ENCODE peak calls at places on chromosomes 7 and 10, in six cellular contexts. E, J, T, B, V and I are unnamed samples.

GRCh38 chr10:101467286-101467770 is 113.4 kb downstream of the BTRC start:
- DNase-seq in E (peak; percentile 78), J (peak; percentile 42), T (no peak), B (peak; percentile 72), V (peak; percentile 38), I (peak; percentile 80)

GRCh38 chr7:91784469-91784868 is 96.0 kb downstream of the MTERF1 start:
- DNase-seq in E (peak; percentile 61), J (no peak), T (no peak), B (no peak), V (peak; percentile 2), I (peak; percentile 21)

GRCh38 chr10:129868470-129869035 is 95.5 kb downstream of the EBF3 start:
- DNase-seq in E (no peak), J (peak; percentile 44), T (no peak), B (no peak), V (no peak), I (no peak)

GRCh38 chr7:4074994-4075393 is 607.1 kb upstream of the FOXK1 start:
- DNase-seq in E (no peak), J (no peak), T (no peak), B (no peak), V (no peak), I (no peak)

GRCh38 chr7:100655908-100656674 is at the start of gene ACTL6B:
- DNase-seq in E (peak; percentile 18), J (peak; percentile 91), T (no peak), B (peak; percentile 83), V (peak; percentile 41), I (peak; percentile 45)

GRCh38 chr7:76358478-76359110 is at the start of gene YWHAG:
- DNase-seq in E (peak; percentile 85), J (peak; percentile 88), T (no peak), B (peak; percentile 90), V (peak; percentile 80), I (peak; percentile 87)

GRCh38 chr7:39317107-39317506 is 249.1 kb upstream of the YAE1 start:
- DNase-seq in E (no peak), J (peak; percentile 40), T (no peak), B (no peak), V (no peak), I (no peak)

GRCh38 chr10:69089638-69090599 is 2.0 kb downstream of the SRGN start:
- DNase-seq in E (peak; percentile 54), J (no peak), T (no peak), B (no peak), V (no peak), I (no peak)

GRCh38 chr7:7768977-7769376 is 50.6 kb upstream of the RPA3 start:
- DNase-seq in E (no peak), J (no peak), T (no peak), B (no peak), V (no peak), I (no peak)

GRCh38 chr10:11936389-11937152 is 106.0 kb downstream of the UPF2 start:
- DNase-seq in E (no peak), J (peak; percentile 76), T (peak; percentile 46), B (no peak), V (no peak), I (no peak)

GRCh38 chr7:24304494-24305095 is 20.6 kb downstream of the NPY start:
- DNase-seq in E (no peak), J (no peak), T (no peak), B (no peak), V (no peak), I (no peak)

GRCh38 chr10:28997736-28998135 is 291.1 kb upstream of the LYZL1 start:
- DNase-seq in E (peak; percentile 16), J (no peak), T (no peak), B (no peak), V (peak; percentile 74), I (no peak)

GRCh38 chr10:73899401-73899780 is 11.5 kb upstream of the PLAU start:
- DNase-seq in E (peak; percentile 97), J (no peak), T (no peak), B (no peak), V (peak; percentile 87), I (peak; percentile 93)

GRCh38 chr10:15225511-15225910 is 57.0 kb upstream of the NMT2 start:
- DNase-seq in E (no peak), J (no peak), T (no peak), B (no peak), V (no peak), I (no peak)

GRCh38 chr7:43584200-43584586 is 1.3 kb downstream of the STK17A start:
- DNase-seq in E (peak; percentile 71), J (no peak), T (no peak), B (no peak), V (peak; percentile 93), I (peak; percentile 90)

GRCh38 chr10:18658992-18659783 is at the start of gene ARL5B:
- DNase-seq in E (peak; percentile 99), J (peak; percentile 98), T (peak; percentile 84), B (peak; percentile 92), V (peak; percentile 99), I (peak; percentile 99)

GRCh38 chr7:70380315-70381027 is 751.5 kb upstream of the GALNT17 start:
- DNase-seq in E (no peak), J (no peak), T (no peak), B (no peak), V (no peak), I (no peak)

GRCh38 chr10:31620236-31621151 is 301.5 kb downstream of the ZEB1 start:
- DNase-seq in E (peak; percentile 78), J (peak; percentile 86), T (peak; percentile 36), B (no peak), V (peak; percentile 66), I (peak; percentile 62)

GRCh38 chr10:95096143-95096542 is 26.8 kb upstream of the CYP2C8 start:
- DNase-seq in E (no peak), J (no peak), T (no peak), B (no peak), V (no peak), I (no peak)

GRCh38 chr10:271201-271600 is 135.9 kb downstream of the ZMYND11 start:
- DNase-seq in E (peak; percentile 8), J (no peak), T (no peak), B (no peak), V (no peak), I (no peak)

GRCh38 chr10:79143879-79144278 is 75.1 kb downstream of the ZMIZ1 start:
- DNase-seq in E (no peak), J (no peak), T (no peak), B (no peak), V (no peak), I (no peak)

GRCh38 chr10:62919776-62920175 is 103.6 kb upstream of the EGR2 start:
- DNase-seq in E (no peak), J (no peak), T (no peak), B (no peak), V (peak; percentile 38), I (no peak)

GRCh38 chr7:121140790-121141189 is 152.3 kb downstream of the CPED1 start:
- DNase-seq in E (no peak), J (no peak), T (no peak), B (no peak), V (no peak), I (no peak)

GRCh38 chr10:90871279-90871760 is 454 bp upstream of the RPP30 start:
- DNase-seq in E (peak; percentile 81), J (peak; percentile 84), T (no peak), B (peak; percentile 70), V (peak; percentile 48), I (peak; percentile 90)

GRCh38 chr7:157707983-157708720 is 371.3 kb downstream of the DNAJB6 start:
- DNase-seq in E (no peak), J (peak; percentile 25), T (no peak), B (no peak), V (no peak), I (no peak)

GRCh38 chr7:68038621-68039314 is 1042.1 kb downstream of the TYW1 start:
- DNase-seq in E (no peak), J (no peak), T (no peak), B (no peak), V (no peak), I (no peak)

GRCh38 chr7:98194672-98195457 is 16.4 kb upstream of the BHLHA15 start:
- DNase-seq in E (peak; percentile 20), J (no peak), T (no peak), B (no peak), V (no peak), I (no peak)

GRCh38 chr7:40697653-40698052 is 562.8 kb downstream of the SUGCT start:
- DNase-seq in E (no peak), J (no peak), T (no peak), B (no peak), V (no peak), I (no peak)

GRCh38 chr7:40694041-40694809 is 559.4 kb downstream of the SUGCT start:
- DNase-seq in E (no peak), J (no peak), T (no peak), B (no peak), V (no peak), I (no peak)

GRCh38 chr7:40698921-40699260 is 564.1 kb downstream of the SUGCT start:
- DNase-seq in E (no peak), J (no peak), T (no peak), B (no peak), V (no peak), I (no peak)

GRCh38 chr7:40698214-40698920 is 563.6 kb downstream of the SUGCT start:
- DNase-seq in E (peak; percentile 31), J (no peak), T (no peak), B (no peak), V (no peak), I (no peak)

DNA sequence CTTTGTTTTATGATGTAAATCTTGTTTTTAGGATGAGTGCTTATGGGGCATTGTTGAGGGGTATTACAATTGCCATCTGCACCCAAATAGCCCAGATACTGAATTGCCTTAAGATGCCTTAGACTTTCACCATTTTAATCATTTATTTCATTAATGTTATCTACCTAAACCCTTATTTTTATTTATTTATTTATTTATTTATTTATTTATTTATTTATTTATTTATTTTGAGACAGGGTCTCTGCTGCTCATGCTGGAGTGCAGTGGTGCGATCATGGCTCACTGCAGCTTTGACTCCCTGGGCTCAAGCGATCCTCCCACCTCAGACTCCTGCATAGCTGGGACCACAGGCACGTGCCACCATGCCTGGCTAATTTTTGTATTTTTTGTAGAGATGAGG is 560.2 kb downstream of the SUGCT start:
- DNase-seq in E (no peak), J (no peak), T (no peak), B (no peak), V (no peak), I (no peak)
- H3K14ac ChIP-seq in E (no peak overlapping the region), J (no peak overlapping the region), T (no peak overlapping the region), B (no peak overlapping the region), V (no peak overlapping the region), I (no peak overlapping the region)

GRCh38 chr7:106982415-106982814 is 62.1 kb upstream of the PRKAR2B start:
- DNase-seq in E (peak; percentile 7), J (no peak), T (no peak), B (no peak), V (no peak), I (no peak)
- H3K4me1 ChIP-seq in E (peaks cover 2% of the 10 kb centered on the region), J (no peaks in the 10 kb centered on the region), T (no peaks in the 10 kb centered on the region), B (peaks cover 5% of the 10 kb centered on the region), V (peaks cover 2% of the 10 kb centered on the region), I (no peaks in the 10 kb centered on the region)

DNA sequence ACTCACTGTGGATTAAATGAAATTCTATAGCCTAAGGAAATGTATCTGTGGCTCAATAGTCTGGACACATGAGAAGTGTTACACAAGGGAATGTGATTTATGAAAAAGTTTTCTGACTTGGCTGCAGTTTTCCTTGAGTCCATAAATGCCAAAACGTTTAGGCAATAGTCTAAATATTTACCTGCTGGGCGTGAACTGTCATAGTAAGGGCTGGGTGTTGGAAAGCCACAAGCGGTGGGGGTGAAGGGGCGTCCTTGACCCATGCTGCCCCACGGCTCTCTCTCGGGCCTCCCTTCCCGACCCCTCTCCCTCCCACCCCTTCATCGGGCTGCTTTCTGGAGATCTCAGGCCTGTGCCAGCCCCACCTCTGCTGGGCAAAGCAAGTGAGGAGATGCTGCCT is 223.7 kb downstream of the BUB3 start:
- DNase-seq in E (no peak), J (no peak), T (no peak), B (no peak), V (peak; percentile 13), I (no peak)
- H3K14ac ChIP-seq in E (no peak overlapping the region), J (no peak overlapping the region), T (no peak overlapping the region), B (no peak overlapping the region), V (no peak overlapping the region), I (no peak overlapping the region)

GRCh38 chr10:132249232-132249724 is 58.5 kb downstream of the STK32C start:
- DNase-seq in E (no peak), J (no peak), T (no peak), B (no peak), V (no peak), I (no peak)
- H3K4me1 ChIP-seq in E (no peaks in the 10 kb centered on the region), J (no peaks in the 10 kb centered on the region), T (peaks cover 8% of the 10 kb centered on the region), B (peaks cover 21% of the 10 kb centered on the region), V (no peaks in the 10 kb centered on the region), I (peaks cover 8% of the 10 kb centered on the region)